ENCODE peak calls at places on chromosomes 16 and 17, in eight cellular contexts. K, G, J, E, F, L, B and Y are unnamed samples.

GRCh38 chr16:26905336-26905735 is 161.4 kb upstream of the C16orf82 start:
- DNase-seq in K (no peak), G (peak), J (no peak), E (no peak), F (no peak), L (no peak), B (no peak), Y (no peak)

GRCh38 chr17:2883544-2884203 is 87.4 kb downstream of the RAP1GAP2 start:
- DNase-seq in K (peak), G (peak), J (no peak), E (no peak), F (peak), L (no peak), B (peak), Y (no peak)

GRCh38 chr17:37483311-37484039 is 6.2 kb upstream of the DUSP14 start:
- DNase-seq in K (peak), G (peak), J (no peak), E (no peak), F (peak), L (no peak), B (no peak), Y (no peak)

GRCh38 chr17:50346313-50347086 is 574 bp downstream of the XYLT2 start:
- DNase-seq in K (no peak), G (no peak), J (no peak), E (no peak), F (peak), L (peak), B (no peak), Y (no peak)

GRCh38 chr17:64345691-64346376 is 44.8 kb downstream of the PECAM1 start:
- DNase-seq in K (no peak), G (no peak), J (no peak), E (no peak), F (no peak), L (no peak), B (no peak), Y (no peak)

GRCh38 chr17:49497147-49498036 is 2.3 kb downstream of the NGFR start:
- DNase-seq in K (no peak), G (peak), J (no peak), E (no peak), F (peak), L (no peak), B (no peak), Y (no peak)

GRCh38 chr17:57494446-57494845 is 238.1 kb downstream of the MSI2 start:
- DNase-seq in K (no peak), G (no peak), J (no peak), E (no peak), F (no peak), L (no peak), B (no peak), Y (no peak)

GRCh38 chr16:74304164-74304834 is 7.7 kb downstream of the PSMD7 start:
- DNase-seq in K (peak), G (no peak), J (no peak), E (no peak), F (no peak), L (no peak), B (peak), Y (no peak)

GRCh38 chr16:66486773-66487579 is 59.9 kb downstream of the BEAN1 start:
- DNase-seq in K (peak), G (peak), J (no peak), E (no peak), F (peak), L (no peak), B (no peak), Y (no peak)

DNA sequence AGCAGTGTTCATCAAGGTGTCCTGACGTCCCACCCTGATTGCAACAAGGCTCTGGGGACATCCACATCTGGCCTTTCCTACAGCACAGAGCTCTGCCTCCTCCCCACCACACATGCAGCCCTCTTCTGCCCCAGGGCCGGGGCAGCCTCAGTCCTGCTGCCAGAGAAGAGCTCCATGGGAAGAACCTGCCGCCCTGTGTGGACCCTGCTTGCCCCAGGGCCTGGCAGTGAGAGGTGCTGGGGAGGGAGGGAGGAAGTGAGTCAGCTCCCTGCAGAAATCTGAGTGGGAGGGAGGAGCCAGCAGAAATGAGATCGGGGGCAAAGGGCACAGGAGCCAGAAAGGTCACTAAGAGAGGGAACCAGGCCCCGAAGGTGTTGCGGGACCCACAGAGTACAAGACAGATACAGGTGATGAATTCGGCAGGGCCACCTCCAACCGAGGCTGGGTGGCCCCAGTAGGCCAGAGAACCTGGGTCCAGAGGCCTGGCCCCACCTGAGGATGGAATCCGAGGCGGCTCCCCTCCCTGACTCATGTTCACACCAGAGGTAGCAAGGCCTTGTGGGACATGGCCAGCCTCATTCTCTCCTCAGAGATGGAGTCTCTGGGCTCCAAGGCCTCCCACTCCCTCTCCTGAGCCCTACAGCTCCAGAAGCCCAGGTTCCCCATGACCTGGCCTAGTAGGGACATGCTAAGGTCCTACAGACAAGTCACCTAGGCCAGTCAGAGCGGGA is 24.8 kb downstream of the MYO18A start:
- DNase-seq in K (peak), G (peak), J (no peak), E (no peak), F (peak), L (peak), B (peak), Y (peak)
- TF ChIP-seq RAD21 in K (no peak), G (no peak), J (no peak), E (no peak), F (no peak), L (peak), B (peak), Y (no peak)

DNA sequence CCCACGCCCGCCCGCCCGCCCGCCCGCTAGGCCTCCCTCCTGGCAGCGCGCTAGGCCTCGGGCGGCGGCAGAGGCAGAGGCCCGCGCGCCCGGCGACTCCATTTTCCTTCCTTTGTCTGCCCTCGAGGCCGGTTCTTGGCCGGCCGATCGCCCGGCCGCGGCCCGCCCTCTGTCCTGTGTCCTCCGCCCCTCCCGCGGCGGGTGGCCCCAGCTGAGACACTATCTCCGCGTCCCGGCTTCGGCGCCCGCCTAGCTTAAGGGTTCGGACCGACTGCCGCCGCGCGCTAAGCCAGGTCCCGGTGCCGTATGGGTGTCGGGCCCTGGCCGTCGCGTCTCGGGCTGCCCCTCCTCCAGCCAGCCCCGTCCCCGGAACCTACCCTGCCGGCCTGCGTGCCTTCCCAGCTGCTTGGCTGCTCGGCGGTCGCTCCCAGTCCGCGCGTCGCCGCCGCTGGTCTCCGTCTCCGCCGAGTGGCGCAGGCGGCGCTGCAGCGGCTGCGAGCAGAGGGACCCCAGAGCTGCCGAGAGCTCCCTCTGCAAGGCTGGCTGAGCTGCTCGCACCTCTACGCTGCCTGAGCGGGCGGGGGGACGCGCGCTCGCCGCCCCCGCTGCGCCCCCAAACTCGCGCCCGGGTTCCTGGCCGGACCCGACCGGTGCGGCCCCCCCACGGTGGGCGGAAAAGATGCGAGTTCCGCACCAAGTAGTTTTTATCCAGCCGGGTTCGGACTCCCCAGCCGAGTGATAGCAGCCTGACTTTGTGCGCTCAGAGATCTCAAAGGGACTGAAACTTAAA is 787 bp downstream of the CTCF start:
- DNase-seq in K (peak), G (peak), J (no peak), E (no peak), F (peak), L (peak), B (peak), Y (peak)
- TF ChIP-seq RAD21 in K (no peak), G (no peak), J (peak), E (no peak), F (no peak), L (no peak), B (peak), Y (no peak)

GRCh38 chr16:54059319-54059718 is 227.3 kb downstream of the IRX3 start:
- DNase-seq in K (no peak), G (no peak), J (no peak), E (no peak), F (peak), L (no peak), B (no peak), Y (no peak)

GRCh38 chr16:54060599-54061355 is 225.8 kb downstream of the IRX3 start:
- DNase-seq in K (no peak), G (no peak), J (no peak), E (no peak), F (peak), L (no peak), B (no peak), Y (no peak)

GRCh38 chr16:54061454-54061853 is 225.1 kb downstream of the IRX3 start:
- DNase-seq in K (no peak), G (no peak), J (no peak), E (no peak), F (no peak), L (no peak), B (no peak), Y (no peak)

GRCh38 chr16:54063374-54063773 is 223.2 kb downstream of the IRX3 start:
- DNase-seq in K (no peak), G (no peak), J (no peak), E (no peak), F (no peak), L (no peak), B (no peak), Y (no peak)

GRCh38 chr16:54062361-54063346 is 223.9 kb downstream of the IRX3 start:
- DNase-seq in K (no peak), G (no peak), J (no peak), E (no peak), F (no peak), L (no peak), B (no peak), Y (no peak)
- TF ChIP-seq RAD21 in K (no peak), G (no peak), J (peak), E (no peak), F (peak), L (no peak), B (peak), Y (no peak)

GRCh38 chr16:29899516-29900101 is at the start of gene SEZ6L2:
- DNase-seq in K (peak), G (peak), J (peak), E (no peak), F (peak), L (peak), B (peak), Y (peak)
- TF ChIP-seq RAD21 in K (peak), G (peak), J (no peak), E (no peak), F (no peak), L (no peak), B (no peak), Y (no peak)

DNA sequence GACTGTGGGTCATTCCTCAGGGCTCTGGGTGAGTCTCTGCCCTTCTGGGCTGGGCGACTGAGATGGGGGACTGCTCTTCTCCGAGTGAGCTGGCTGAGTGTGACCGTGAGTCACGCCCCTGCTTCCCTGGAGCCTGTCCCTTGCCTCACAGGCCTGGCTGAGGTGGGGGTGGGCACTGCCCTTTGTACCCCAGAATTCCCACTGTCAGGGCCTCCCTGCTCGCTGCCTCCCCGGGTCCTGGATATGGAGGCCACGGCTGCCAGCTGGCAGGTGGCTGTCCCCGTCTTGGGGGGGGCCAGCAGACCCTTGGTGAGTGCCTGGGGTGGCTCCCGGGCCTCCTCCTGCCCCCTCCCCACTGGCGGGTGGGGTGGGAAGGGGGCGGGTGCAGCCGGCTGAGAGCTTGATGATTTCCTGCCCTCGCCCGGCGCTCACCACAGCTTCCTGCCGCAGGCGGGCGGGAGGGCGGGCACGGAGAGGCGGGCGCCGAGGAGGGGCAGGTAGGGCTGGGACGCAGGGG is at the start of gene LAT:
- DNase-seq in K (peak), G (no peak), J (no peak), E (no peak), F (no peak), L (no peak), B (no peak), Y (no peak)
- TF ChIP-seq RAD21 in K (no peak), G (no peak), J (no peak), E (no peak), F (no peak), L (no peak), B (no peak), Y (no peak)

DNA sequence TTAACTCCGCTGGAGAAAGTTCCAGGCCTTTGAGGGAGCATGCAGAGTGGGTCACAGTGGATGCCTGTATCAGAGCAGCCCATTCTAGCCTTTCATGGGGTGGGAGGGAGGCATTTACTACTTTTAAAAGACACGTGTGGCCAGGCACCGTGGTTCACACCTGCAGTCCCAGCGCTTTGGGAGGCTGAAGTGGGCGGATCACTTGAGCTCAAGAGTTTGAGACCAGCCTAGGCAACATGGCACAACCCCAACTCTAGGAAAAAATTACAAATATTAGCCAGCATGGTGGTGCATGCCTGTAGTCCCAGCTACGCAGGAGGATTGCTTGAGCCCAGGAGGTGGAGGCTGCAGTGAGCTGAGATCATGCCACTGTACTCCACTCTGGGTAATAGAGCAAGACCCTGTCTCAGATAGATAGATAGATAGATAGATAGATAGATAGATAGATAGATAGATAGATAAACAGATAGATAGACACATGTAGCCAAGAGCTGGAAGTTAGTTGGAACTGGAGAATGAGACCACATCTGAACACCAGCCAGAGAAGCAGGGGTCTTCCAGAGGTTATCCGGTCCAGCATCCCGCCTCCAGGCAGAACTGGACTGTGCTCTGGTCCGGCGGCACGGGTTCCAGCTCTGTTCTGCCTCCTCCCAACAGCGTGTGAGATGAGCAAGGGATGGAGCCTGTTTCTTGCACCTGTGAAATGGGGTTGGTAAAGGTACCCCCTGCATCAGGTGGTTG is 3.6 kb downstream of the ADCY7 start:
- DNase-seq in K (no peak), G (no peak), J (no peak), E (no peak), F (peak), L (no peak), B (no peak), Y (no peak)
- TF ChIP-seq RAD21 in K (no peak), G (no peak), J (no peak), E (no peak), F (no peak), L (no peak), B (no peak), Y (no peak)

GRCh38 chr16:81620029-81620428 is 159.1 kb upstream of the PLCG2 start:
- DNase-seq in K (no peak), G (no peak), J (no peak), E (no peak), F (no peak), L (no peak), B (no peak), Y (no peak)
- TF ChIP-seq RAD21 in K (no peak), G (no peak), J (no peak), E (no peak), F (no peak), L (no peak), B (no peak), Y (no peak)